ENCODE peak calls at places on chromosomes 11 and 22, in six cellular contexts. One of them, this sample, is unnamed.

GRCh38 chr22:28923826-28924732 is 40.7 kb downstream of the ZNRF3 start:
- DNase-seq in WTC11: no peak
- DNase-seq in endothelial cell of umbilical vein: no peak
- DNase-seq in H1: no peak
- DNase-seq in HepG2: peak; percentile 98
- DNase-seq in K562: no peak
- DNase-seq in this sample: no peak

GRCh38 chr22:27663812-27664211 is 137.7 kb downstream of the MN1 start:
- DNase-seq in endothelial cell of umbilical vein: peak; percentile 86
- DNase-seq in WTC11: no peak
- DNase-seq in HepG2: no peak
- DNase-seq in K562: no peak
- DNase-seq in H1: no peak
- DNase-seq in this sample: no peak

GRCh38 chr11:119352857-119353260 is 6.4 kb upstream of the MFRP start:
- DNase-seq in endothelial cell of umbilical vein: peak; percentile 85
- DNase-seq in HepG2: peak; percentile 92
- DNase-seq in H1: no peak
- DNase-seq in WTC11: no peak
- DNase-seq in K562: peak; percentile 65
- DNase-seq in this sample: no peak

GRCh38 chr11:92298238-92298565 is 73.6 kb downstream of the FAT3 start:
- DNase-seq in K562: no peak
- DNase-seq in endothelial cell of umbilical vein: no peak
- DNase-seq in WTC11: no peak
- DNase-seq in H1: no peak
- DNase-seq in HepG2: no peak
- DNase-seq in this sample: no peak

GRCh38 chr11:100232006-100232405 is 455.1 kb upstream of the ARHGAP42 start:
- DNase-seq in WTC11: no peak
- DNase-seq in HepG2: no peak
- DNase-seq in endothelial cell of umbilical vein: no peak
- DNase-seq in K562: no peak
- DNase-seq in H1: no peak
- DNase-seq in this sample: no peak

GRCh38 chr11:131867457-131868257 is 497.2 kb downstream of the NTM start:
- DNase-seq in endothelial cell of umbilical vein: peak; percentile 80
- DNase-seq in K562: no peak
- DNase-seq in HepG2: peak; percentile 20
- DNase-seq in WTC11: peak; percentile 79
- DNase-seq in H1: peak; percentile 86
- DNase-seq in this sample: no peak

GRCh38 chr22:24542641-24543040 is 12.3 kb downstream of the GUCD1 start:
- DNase-seq in HepG2: no peak
- DNase-seq in K562: no peak
- DNase-seq in H1: no peak
- DNase-seq in endothelial cell of umbilical vein: no peak
- DNase-seq in WTC11: no peak
- DNase-seq in this sample: no peak

GRCh38 chr11:65213322-65214211 is 31.8 kb downstream of the CAPN1 start:
- DNase-seq in K562: peak; percentile 39
- DNase-seq in HepG2: no peak
- DNase-seq in H1: peak; percentile 88
- DNase-seq in endothelial cell of umbilical vein: no peak
- DNase-seq in WTC11: peak; percentile 84
- DNase-seq in this sample: no peak

GRCh38 chr11:110518809-110519514 is 89.2 kb downstream of the FDX1 start:
- DNase-seq in H1: no peak
- DNase-seq in K562: no peak
- DNase-seq in endothelial cell of umbilical vein: no peak
- DNase-seq in HepG2: no peak
- DNase-seq in WTC11: no peak
- DNase-seq in this sample: no peak

GRCh38 chr11:65992056-65992455 is 9.9 kb downstream of the EIF1AD start:
- DNase-seq in WTC11: no peak
- DNase-seq in HepG2: no peak
- DNase-seq in K562: no peak
- DNase-seq in H1: no peak
- DNase-seq in endothelial cell of umbilical vein: no peak
- DNase-seq in this sample: no peak

GRCh38 chr22:47355388-47355725 is 592.9 kb downstream of the TBC1D22A start:
- DNase-seq in endothelial cell of umbilical vein: no peak
- DNase-seq in WTC11: no peak
- DNase-seq in HepG2: no peak
- DNase-seq in K562: no peak
- DNase-seq in H1: no peak
- DNase-seq in this sample: no peak

GRCh38 chr11:109112748-109113378 is 309.1 kb upstream of the C11orf87 start:
- DNase-seq in WTC11: no peak
- DNase-seq in K562: no peak
- DNase-seq in endothelial cell of umbilical vein: no peak
- DNase-seq in H1: no peak
- DNase-seq in HepG2: no peak
- DNase-seq in this sample: no peak

GRCh38 chr22:19046719-19047609 is 75.2 kb downstream of the DGCR2 start:
- DNase-seq in K562: no peak
- DNase-seq in endothelial cell of umbilical vein: no peak
- DNase-seq in WTC11: no peak
- DNase-seq in HepG2: no peak
- DNase-seq in H1: no peak
- DNase-seq in this sample: no peak

GRCh38 chr11:117498791-117499190 is 171.1 kb downstream of the CEP164 start:
- DNase-seq in H1: no peak
- DNase-seq in endothelial cell of umbilical vein: no peak
- DNase-seq in K562: no peak
- DNase-seq in HepG2: no peak
- DNase-seq in WTC11: no peak
- DNase-seq in this sample: no peak
- TF ChIP-seq JUN in H1: no peak
- TF ChIP-seq JUN in endothelial cell of umbilical vein: no peak
- TF ChIP-seq JUN in K562: no peak
- TF ChIP-seq JUN in HepG2: no peak
- TF ChIP-seq JUN in WTC11: no peak
- TF ChIP-seq JUN in this sample: no peak

DNA sequence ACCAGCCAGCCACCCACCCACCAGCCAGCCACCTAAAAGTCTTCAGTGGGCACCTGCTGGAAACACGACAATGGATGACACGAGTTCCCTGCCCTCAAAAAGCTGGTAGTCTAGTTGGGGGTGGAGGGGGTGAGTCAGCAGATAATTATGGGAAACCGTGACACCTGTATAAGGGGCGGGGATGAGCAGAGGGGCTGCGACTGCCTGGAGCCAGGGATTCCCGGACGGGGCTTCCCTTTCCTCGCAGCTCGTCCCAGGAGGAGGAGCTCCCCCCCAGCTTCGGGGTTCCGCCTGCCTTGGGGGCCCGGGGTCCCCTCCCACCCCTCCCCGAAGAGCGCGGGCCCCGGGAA is 2.3 kb upstream of the RTN4RL2 start:
- DNase-seq in H1: peak; percentile 67
- DNase-seq in WTC11: peak; percentile 61
- DNase-seq in HepG2: no peak
- DNase-seq in K562: no peak
- DNase-seq in endothelial cell of umbilical vein: no peak
- DNase-seq in this sample: no peak
- TF ChIP-seq JUN in H1: no peak
- TF ChIP-seq JUN in WTC11: no peak
- TF ChIP-seq JUN in HepG2: no peak
- TF ChIP-seq JUN in K562: no peak
- TF ChIP-seq JUN in endothelial cell of umbilical vein: no peak
- TF ChIP-seq JUN in this sample: no peak

GRCh38 chr11:130711193-130711592 is 205.1 kb downstream of the SNX19 start:
- DNase-seq in WTC11: no peak
- DNase-seq in endothelial cell of umbilical vein: no peak
- DNase-seq in K562: no peak
- DNase-seq in H1: no peak
- DNase-seq in HepG2: no peak
- DNase-seq in this sample: no peak
- TF ChIP-seq JUN in WTC11: no peak
- TF ChIP-seq JUN in endothelial cell of umbilical vein: no peak
- TF ChIP-seq JUN in K562: no peak
- TF ChIP-seq JUN in H1: no peak
- TF ChIP-seq JUN in HepG2: no peak
- TF ChIP-seq JUN in this sample: no peak

DNA sequence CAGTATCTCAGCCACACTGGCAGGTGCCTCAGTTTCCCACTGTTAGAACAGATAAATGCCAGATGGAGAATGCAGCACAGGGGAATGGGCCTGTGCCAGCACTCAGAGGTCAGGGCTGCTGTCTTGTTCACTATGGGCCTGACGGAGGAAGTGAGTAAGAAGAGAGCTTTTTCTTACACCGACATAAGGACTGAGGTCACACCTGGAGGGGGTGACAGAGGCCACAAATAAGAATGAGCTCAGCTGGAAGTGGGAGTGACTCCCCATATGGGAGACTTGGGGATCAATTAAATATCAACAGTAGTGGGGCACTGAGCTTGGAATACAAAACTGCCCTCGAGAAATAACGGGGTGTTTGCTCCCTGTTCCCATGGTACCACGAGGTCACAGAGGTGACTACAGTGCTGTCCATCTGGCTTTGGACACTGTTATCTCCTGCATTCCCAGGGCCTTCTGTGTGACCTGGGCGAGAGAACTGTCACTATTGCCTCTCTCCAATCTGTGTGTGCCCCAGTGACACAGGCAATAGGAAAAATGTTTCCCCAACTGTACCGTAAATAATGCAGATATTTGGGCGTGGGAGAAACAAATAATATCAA is 94.1 kb upstream of the NNMT start:
- DNase-seq in endothelial cell of umbilical vein: peak; percentile 38
- DNase-seq in HepG2: no peak
- DNase-seq in K562: peak; percentile 48
- DNase-seq in WTC11: no peak
- DNase-seq in H1: no peak
- DNase-seq in this sample: no peak
- TF ChIP-seq JUN in endothelial cell of umbilical vein: no peak
- TF ChIP-seq JUN in HepG2: no peak
- TF ChIP-seq JUN in K562: no peak
- TF ChIP-seq JUN in WTC11: no peak
- TF ChIP-seq JUN in H1: no peak
- TF ChIP-seq JUN in this sample: no peak

This sample was measured in A549.